ENCODE peak calls at places on chromosomes 13 and 19, in six cellular contexts. V is stimulated activated naive CD8-positive, alpha-beta T cell treated with anti-CD3 and anti-CD28 coated beads, Interleukin-15, amount 100 ng/mL, for 72 hours; X is neural crest cell; C is H7; I is GM13976; H is LoVo. W is an unnamed sample.

GRCh38 chr19:42143341-42144234 is 11.3 kb upstream of the POU2F2 start:
- DNase-seq in V (no peak), X (peak), C (peak), I (no peak), H (peak), W (no peak)

GRCh38 chr19:57886046-57886445 is 2.8 kb downstream of the ZNF814 start:
- DNase-seq in V (no peak), X (no peak), C (no peak), I (no peak), H (no peak), W (no peak)

GRCh38 chr13:80979035-80979641 is 638.2 kb upstream of the SPRY2 start:
- DNase-seq in V (no peak), X (peak), C (peak), I (peak), H (peak), W (peak)

GRCh38 chr19:38223617-38224013 is 407 bp downstream of the DPF1 start:
- DNase-seq in V (no peak), X (no peak), C (no peak), I (no peak), H (no peak), W (no peak)

GRCh38 chr19:27974082-27974513 is 1238.9 kb downstream of the UQCRFS1 start:
- DNase-seq in V (no peak), X (peak), C (peak), I (no peak), H (peak), W (no peak)

GRCh38 chr19:16406356-16406755 is 65.4 kb downstream of the EPS15L1 start:
- DNase-seq in V (no peak), X (no peak), C (no peak), I (no peak), H (no peak), W (no peak)

GRCh38 chr19:58571575-58571947 is 1.6 kb downstream of the MZF1 start:
- DNase-seq in V (no peak), X (no peak), C (no peak), I (no peak), H (no peak), W (no peak)

GRCh38 chr19:29311391-29311790 is 98.4 kb upstream of the UQCRFS1 start:
- DNase-seq in V (no peak), X (no peak), C (peak), I (no peak), H (no peak), W (no peak)

GRCh38 chr19:2977686-2978466 is 512 bp downstream of the TLE6 start:
- DNase-seq in V (peak), X (no peak), C (peak), I (peak), H (no peak), W (no peak)

GRCh38 chr19:12864143-12864542 is 17.1 kb downstream of the DNASE2 start:
- DNase-seq in V (no peak), X (no peak), C (no peak), I (no peak), H (no peak), W (no peak)

GRCh38 chr13:42277618-42278276 is 5.8 kb downstream of the AKAP11 start:
- DNase-seq in V (no peak), X (no peak), C (no peak), I (no peak), H (no peak), W (no peak)

GRCh38 chr13:30787747-30788535 is 52.6 kb downstream of the ALOX5AP start:
- DNase-seq in V (no peak), X (no peak), C (no peak), I (peak), H (no peak), W (no peak)